ENCODE peak calls at places on chromosomes 11 and 22, in eight cellular contexts. A is GM03348; T is HCT116; L is H7; J is activated naive CD8-positive, alpha-beta T cell treated with anti-CD3 and anti-CD28 coated beads, Interleukin-2, amount 50 U/mL, for 24 hours; F is germinal center; Q is keratinocyte; M is MM.1S. D is an unnamed sample.

GRCh38 chr11:69066122-69067112 is 17.7 kb downstream of the TPCN2 start:
- DNase-seq in T (no peak), F (no peak), Q (no peak), J (no peak), L (peak), M (no peak), A (no peak), D (no peak)

GRCh38 chr11:46298699-46299424 is 21.4 kb downstream of the CREB3L1 start:
- DNase-seq in M (no peak), F (no peak), Q (no peak), L (no peak), J (no peak), T (no peak), A (peak), D (no peak)

GRCh38 chr11:134398079-134398444 is 14.0 kb downstream of the B3GAT1 start:
- DNase-seq in M (no peak), Q (no peak), F (no peak), T (no peak), A (no peak), L (peak), J (no peak), D (no peak)

GRCh38 chr11:60703374-60703773 is 4.0 kb downstream of the MS4A8 start:
- DNase-seq in M (no peak), L (no peak), T (no peak), F (no peak), J (no peak), Q (no peak), A (no peak), D (no peak)

GRCh38 chr22:48652796-48653195 is 1174.9 kb downstream of the BRD1 start:
- DNase-seq in M (no peak), T (no peak), F (no peak), Q (no peak), L (no peak), A (no peak), J (no peak), D (no peak)

GRCh38 chr11:14350716-14351238 is 8.2 kb downstream of the RRAS2 start:
- DNase-seq in M (no peak), J (no peak), F (no peak), T (no peak), A (no peak), Q (no peak), L (no peak), D (no peak)

GRCh38 chr22:29167032-29167911 is 38.4 kb upstream of the EMID1 start:
- DNase-seq in T (no peak), Q (no peak), A (no peak), F (peak), J (peak), L (no peak), M (peak), D (peak)

GRCh38 chr22:46514592-46515207 is 22.7 kb downstream of the CELSR1 start:
- DNase-seq in F (no peak), L (peak), Q (peak), T (no peak), A (peak), J (no peak), M (no peak), D (no peak)

GRCh38 chr22:42901790-42902508 is 44.9 kb upstream of the ARFGAP3 start:
- DNase-seq in A (no peak), L (peak), F (peak), M (no peak), T (no peak), J (no peak), Q (no peak), D (no peak)

GRCh38 chr11:94864646-94865045 is 96.5 kb downstream of the AMOTL1 start:
- DNase-seq in F (no peak), J (no peak), T (no peak), L (no peak), Q (no peak), A (no peak), M (no peak), D (no peak)

GRCh38 chr22:46087816-46088277 is 62.5 kb upstream of the PPARA start:
- DNase-seq in A (peak), T (no peak), F (no peak), L (peak), M (no peak), Q (no peak), J (no peak), D (no peak)

GRCh38 chr22:37167176-37167980 is 17.7 kb upstream of the IL2RB start:
- DNase-seq in F (no peak), M (no peak), J (no peak), Q (no peak), T (no peak), A (no peak), L (no peak), D (no peak)

GRCh38 chr11:86952933-86953637 is 2.1 kb downstream of the FZD4 start:
- DNase-seq in A (peak), F (no peak), L (peak), J (no peak), Q (no peak), T (no peak), M (no peak), D (no peak)

GRCh38 chr22:29202231-29203192 is 3.2 kb upstream of the EMID1 start:
- DNase-seq in J (peak), M (peak), Q (no peak), A (no peak), T (no peak), F (peak), L (peak), D (peak)

GRCh38 chr22:19666663-19667593 is 47.4 kb upstream of the SEPTIN5 start:
- DNase-seq in T (no peak), J (no peak), Q (no peak), F (no peak), A (no peak), L (no peak), M (no peak), D (no peak)

GRCh38 chr11:65401803-65402248 is 15.4 kb downstream of the FRMD8 start:
- DNase-seq in L (no peak), F (no peak), A (no peak), Q (no peak), T (no peak), J (no peak), M (no peak), D (no peak)

GRCh38 chr11:7749456-7749855 is 43.2 kb upstream of the OVCH2 start:
- DNase-seq in M (no peak), L (no peak), F (no peak), T (no peak), A (no peak), J (no peak), Q (no peak), D (no peak)

GRCh38 chr11:2558402-2558801 is 113.6 kb downstream of the KCNQ1 start:
- DNase-seq in L (no peak), J (no peak), M (no peak), T (no peak), F (no peak), A (no peak), Q (no peak), D (no peak)

GRCh38 chr11:66744485-66745355 is 15.7 kb upstream of the SPTBN2 start:
- DNase-seq in J (peak), M (peak), F (peak), A (peak), Q (peak), T (peak), L (peak), D (peak)

GRCh38 chr11:128195057-128195751 is 392.2 kb downstream of the ETS1 start:
- DNase-seq in M (no peak), J (no peak), F (peak), L (no peak), T (no peak), A (no peak), Q (no peak), D (no peak)

GRCh38 chr11:363948-364761 is 5.1 kb upstream of the B4GALNT4 start:
- DNase-seq in Q (peak), A (peak), M (peak), L (peak), F (peak), T (peak), J (peak), D (no peak)

GRCh38 chr22:40107244-40107643 is 70.5 kb upstream of the TNRC6B start:
- DNase-seq in J (no peak), M (peak), F (peak), L (no peak), T (no peak), Q (no peak), A (no peak), D (no peak)

GRCh38 chr22:48931452-48931851 is 896.2 kb downstream of the BRD1 start:
- DNase-seq in M (no peak), F (no peak), L (no peak), J (no peak), Q (no peak), A (no peak), T (no peak), D (no peak)

GRCh38 chr11:30002157-30002556 is 14.7 kb downstream of the KCNA4 start:
- DNase-seq in M (no peak), Q (no peak), A (no peak), J (no peak), T (no peak), F (no peak), L (no peak), D (no peak)

GRCh38 chr22:25998118-25998775 is 171.0 kb upstream of the SEZ6L start:
- DNase-seq in M (no peak), Q (no peak), J (no peak), F (no peak), L (no peak), A (no peak), T (no peak), D (no peak)

D was measured in GM12878.